ENCODE peak calls at places on chromosome 3, in ten cellular contexts. P, D, W, Q, I, Z, V, E, J and C are unnamed samples.
A peak's percentile ranks its signal among the peaks of the same experiment; 100 is the strongest.

GRCh38 chr3:119176778-119177177 is 3.4 kb downstream of the UPK1B start:
- DNase-seq in J (no peak), Q (no peak), W (no peak), I (no peak), D (no peak), E (no peak), V (no peak), Z (no peak), P (no peak), C (no peak)

GRCh38 chr3:112127522-112128494 is 5.2 kb downstream of the GCSAM start:
- DNase-seq in W (no peak), V (no peak), Z (no peak), I (no peak), J (no peak), P (no peak), E (no peak), Q (no peak), D (no peak), C (no peak)

GRCh38 chr3:90069748-90070147 is 962.3 kb downstream of the EPHA3 start:
- DNase-seq in D (no peak), I (no peak), V (no peak), Q (no peak), P (no peak), W (no peak), J (no peak), Z (no peak), E (no peak), C (no peak)

GRCh38 chr3:122689587-122689986 is 8.9 kb downstream of the PARP14 start:
- DNase-seq in D (no peak), W (peak; percentile 39), P (no peak), E (no peak), I (no peak), V (no peak), Q (no peak), Z (peak; percentile 56), J (no peak), C (no peak)

GRCh38 chr3:110940074-110940473 is 131.5 kb upstream of the NECTIN3 start:
- DNase-seq in D (no peak), E (no peak), V (no peak), W (no peak), J (no peak), Q (no peak), I (no peak), Z (no peak), P (no peak), C (no peak)

GRCh38 chr3:11807651-11808050 is 39.0 kb downstream of the TAMM41 start:
- DNase-seq in I (no peak), V (no peak), Q (no peak), J (no peak), D (no peak), P (no peak), Z (peak; percentile 17), E (no peak), W (peak; percentile 24), C (no peak)

GRCh38 chr3:104909721-104910120 is 457.0 kb upstream of the ALCAM start:
- DNase-seq in W (peak; percentile 44), V (no peak), J (no peak), I (no peak), Q (no peak), E (no peak), P (no peak), Z (peak; percentile 69), D (no peak), C (no peak)

GRCh38 chr3:59150039-59150438 is 100.2 kb upstream of the CFAP20DC start:
- DNase-seq in Q (no peak), E (no peak), W (no peak), V (no peak), I (no peak), D (peak; percentile 5), Z (no peak), P (no peak), J (no peak), C (peak; percentile 18)

GRCh38 chr3:8733332-8734094 is at the start of gene CAV3:
- DNase-seq in W (no peak), E (no peak), V (peak; percentile 52), D (no peak), Q (no peak), P (no peak), J (peak; percentile 55), Z (no peak), I (no peak), C (no peak)

GRCh38 chr3:110859340-110859739 is 212.3 kb upstream of the NECTIN3 start:
- DNase-seq in Z (no peak), D (no peak), J (no peak), W (no peak), P (no peak), V (no peak), Q (no peak), I (no peak), E (no peak), C (peak; percentile 11)

GRCh38 chr3:132790806-132791205 is 68.6 kb upstream of the NPHP3 start:
- DNase-seq in P (no peak), W (no peak), J (no peak), Z (no peak), I (no peak), V (no peak), Q (no peak), E (no peak), D (no peak), C (no peak)

GRCh38 chr3:54653456-54654195 is 274.2 kb downstream of the LRTM1 start:
- DNase-seq in V (no peak), W (no peak), E (no peak), I (no peak), P (no peak), Z (no peak), Q (no peak), J (no peak), D (no peak), C (no peak)

GRCh38 chr3:73213906-73214305 is 152.4 kb downstream of the EBLN2 start:
- DNase-seq in J (no peak), E (no peak), Z (peak; percentile 41), I (no peak), W (no peak), V (no peak), P (no peak), Q (no peak), D (no peak), C (no peak)

GRCh38 chr3:13140596-13140995 is 67.4 kb upstream of the IQSEC1 start:
- DNase-seq in Z (no peak), E (no peak), W (no peak), I (no peak), V (no peak), Q (no peak), J (no peak), D (no peak), P (peak; percentile 23), C (no peak)

GRCh38 chr3:111769965-111770364 is 89.1 kb upstream of the PHLDB2 start:
- DNase-seq in E (no peak), W (no peak), J (no peak), I (no peak), Q (no peak), Z (no peak), P (no peak), D (no peak), V (no peak), C (no peak)

GRCh38 chr3:16507540-16508241 is 5.8 kb downstream of the RFTN1 start:
- DNase-seq in J (no peak), D (no peak), Q (no peak), E (no peak), W (no peak), P (no peak), Z (no peak), I (no peak), V (no peak), C (no peak)
- H3K4me3 ChIP-seq in J (no peak overlapping the region), D (no peak overlapping the region), Q (no peak overlapping the region), E (no peak overlapping the region), W (no peak overlapping the region), P (no peak overlapping the region), Z (no peak overlapping the region), I (no peak overlapping the region), V (no peak overlapping the region), C (no peak overlapping the region)

DNA sequence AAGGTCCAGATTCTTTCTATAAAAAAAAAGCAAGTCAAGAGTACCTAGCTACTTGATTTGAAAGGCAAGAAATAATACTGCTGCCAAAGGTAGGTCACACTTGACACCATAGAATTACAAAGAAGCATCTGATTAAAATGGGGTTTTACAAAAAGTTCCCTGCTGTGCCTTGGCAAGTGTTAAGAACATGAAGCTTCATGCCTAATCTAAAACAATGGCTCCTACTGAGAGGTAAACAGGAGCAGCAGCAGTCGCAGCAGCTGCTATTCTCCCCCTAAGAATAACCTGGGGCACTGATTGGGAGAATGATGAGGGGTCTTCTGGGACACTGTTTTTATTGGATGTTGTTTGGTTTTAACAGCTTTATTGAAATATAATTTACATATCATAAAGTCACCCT is 14.1 kb downstream of the UBP1 start:
- DNase-seq in Z (no peak), W (no peak), P (no peak), Q (no peak), E (no peak), I (no peak), J (no peak), V (no peak), D (no peak), C (no peak)
- H3K4me3 ChIP-seq in Z (no peak overlapping the region), W (no peak overlapping the region), P (no peak overlapping the region), Q (no peak overlapping the region), E (no peak overlapping the region), I (no peak overlapping the region), J (no peak overlapping the region), V (no peak overlapping the region), D (no peak overlapping the region), C (no peak overlapping the region)

GRCh38 chr3:52223449-52224408 is 1.7 kb downstream of the TLR9 start:
- DNase-seq in W (no peak), J (no peak), P (no peak), Z (no peak), I (no peak), V (no peak), E (no peak), D (no peak), Q (no peak), C (no peak)
- H3K4me3 ChIP-seq in W (no peak overlapping the region), J (no peak overlapping the region), P (peak overlapping the region; percentile 41), Z (no peak overlapping the region), I (no peak overlapping the region), V (no peak overlapping the region), E (no peak overlapping the region), D (no peak overlapping the region), Q (no peak overlapping the region), C (no peak overlapping the region)

GRCh38 chr3:52671676-52672075 is 14.0 kb downstream of the PBRM1 start:
- DNase-seq in I (no peak), V (no peak), J (no peak), W (no peak), E (no peak), Q (no peak), Z (no peak), D (no peak), P (no peak), C (no peak)
- H3K4me3 ChIP-seq in I (no peak overlapping the region), V (no peak overlapping the region), J (no peak overlapping the region), W (no peak overlapping the region), E (no peak overlapping the region), Q (no peak overlapping the region), Z (no peak overlapping the region), D (no peak overlapping the region), P (no peak overlapping the region), C (no peak overlapping the region)